ENCODE peak calls at places on chromosomes 13 and 19, in ten cellular contexts. Q is upper lobe of left lung, D is body of pancreas, F is endothelial cell of umbilical vein, X is IMR-90, Z is breast epithelium, P is Peyer's patch, A is tibial nerve, E is testis, O is vagina. H is an unnamed sample.

GRCh38 chr19:3507371-3508120 is 1.4 kb downstream of the FZR1 start:
- DNase-seq in Q (peak; percentile 77), D (peak; percentile 68), F (peak; percentile 11), X (no peak), Z (peak; percentile 51), P (no peak), A (no peak), E (peak; percentile 21), O (no peak), H (no peak)

GRCh38 chr19:32830231-32831014 is 39.1 kb downstream of the SLC7A9 start:
- DNase-seq in Q (no peak), D (no peak), F (no peak), X (peak; percentile 55), Z (no peak), P (no peak), A (no peak), E (no peak), O (no peak), H (no peak)

GRCh38 chr13:42615691-42616090 is 41.7 kb downstream of the TNFSF11 start:
- DNase-seq in Q (no peak), D (no peak), F (no peak), X (peak; percentile 18), Z (no peak), P (no peak), A (no peak), E (no peak), O (no peak), H (no peak)

GRCh38 chr13:33073338-33073737 is 57.1 kb downstream of the KL start:
- DNase-seq in Q (no peak), D (no peak), F (no peak), X (no peak), Z (no peak), P (no peak), A (no peak), E (no peak), O (no peak), H (no peak)

GRCh38 chr13:113746143-113746525 is 12.9 kb upstream of the TMEM255B start:
- DNase-seq in Q (no peak), D (no peak), F (no peak), X (no peak), Z (no peak), P (peak; percentile 66), A (no peak), E (no peak), O (no peak), H (no peak)

GRCh38 chr13:37657134-37657533 is 58.6 kb upstream of the POSTN start:
- DNase-seq in Q (no peak), D (no peak), F (peak; percentile 91), X (peak; percentile 71), Z (no peak), P (no peak), A (no peak), E (no peak), O (no peak), H (no peak)

GRCh38 chr13:73772449-73773186 is 361.6 kb downstream of the KLF12 start:
- DNase-seq in Q (no peak), D (no peak), F (no peak), X (no peak), Z (no peak), P (no peak), A (no peak), E (no peak), O (no peak), H (no peak)

GRCh38 chr13:65913173-65913572 is 1317.0 kb downstream of the PCDH9 start:
- DNase-seq in Q (no peak), D (no peak), F (peak; percentile 94), X (peak; percentile 86), Z (no peak), P (no peak), A (no peak), E (no peak), O (no peak), H (no peak)

GRCh38 chr13:106349080-106349841 is 186.2 kb downstream of the EFNB2 start:
- DNase-seq in Q (peak; percentile 56), D (peak; percentile 35), F (peak; percentile 99), X (peak; percentile 34), Z (no peak), P (peak; percentile 67), A (no peak), E (peak; percentile 28), O (no peak), H (no peak)

GRCh38 chr13:51819544-51819943 is 15.6 kb upstream of the DHRS12 start:
- DNase-seq in Q (no peak), D (no peak), F (no peak), X (no peak), Z (no peak), P (no peak), A (no peak), E (no peak), O (no peak), H (peak; percentile 44)
- H3K27ac ChIP-seq in Q (no peak overlapping the region), D (no peak overlapping the region), F (no peak overlapping the region), X (no peak overlapping the region), Z (no peak overlapping the region), P (no peak overlapping the region), A (no peak overlapping the region), E (no peak overlapping the region), O (no peak overlapping the region), H (no peak overlapping the region)

GRCh38 chr19:53875602-53876340 is 6.2 kb upstream of the PRKCG start:
- DNase-seq in Q (no peak), D (no peak), F (no peak), X (no peak), Z (no peak), P (no peak), A (no peak), E (no peak), O (no peak), H (no peak)

GRCh38 chr19:53878786-53879144 is 3.2 kb upstream of the PRKCG start:
- DNase-seq in Q (no peak), D (no peak), F (peak; percentile 31), X (no peak), Z (no peak), P (no peak), A (no peak), E (no peak), O (no peak), H (no peak)

GRCh38 chr19:53876651-53877224 is 5.3 kb upstream of the PRKCG start:
- DNase-seq in Q (no peak), D (no peak), F (no peak), X (no peak), Z (no peak), P (no peak), A (no peak), E (no peak), O (no peak), H (no peak)

GRCh38 chr19:53879145-53880037 is 2.6 kb upstream of the PRKCG start:
- DNase-seq in Q (peak; percentile 98), D (peak; percentile 92), F (peak; percentile 91), X (peak; percentile 83), Z (peak; percentile 83), P (peak; percentile 88), A (peak; percentile 87), E (peak; percentile 95), O (peak; percentile 92), H (peak; percentile 96)

GRCh38 chr19:53877361-53877766 is 4.6 kb upstream of the PRKCG start:
- DNase-seq in Q (no peak), D (no peak), F (no peak), X (no peak), Z (no peak), P (no peak), A (no peak), E (no peak), O (no peak), H (no peak)
- TF ChIP-seq POLR2A in Q (no peak), D (no peak), F (no peak), X (peak; percentile 78), Z (no peak), P (no peak), A (no peak), E (no peak), O (no peak), H (no peak)

GRCh38 chr19:18461471-18461870 is 23.5 kb upstream of the ISYNA1 start:
- DNase-seq in Q (peak; percentile 76), D (no peak), F (no peak), X (no peak), Z (no peak), P (no peak), A (no peak), E (no peak), O (no peak), H (peak; percentile 73)

GRCh38 chr19:18457478-18458331 is 19.8 kb upstream of the ISYNA1 start:
- DNase-seq in Q (peak; percentile 33), D (no peak), F (no peak), X (no peak), Z (no peak), P (no peak), A (no peak), E (no peak), O (no peak), H (peak; percentile 63)

GRCh38 chr19:18464646-18465045 is 26.7 kb upstream of the ISYNA1 start:
- DNase-seq in Q (no peak), D (peak; percentile 87), F (peak; percentile 59), X (peak; percentile 97), Z (peak; percentile 77), P (no peak), A (peak; percentile 76), E (peak; percentile 92), O (peak; percentile 96), H (peak; percentile 98)

GRCh38 chr19:18460313-18460712 is 22.4 kb upstream of the ISYNA1 start:
- DNase-seq in Q (no peak), D (peak; percentile 55), F (no peak), X (peak; percentile 86), Z (no peak), P (no peak), A (peak; percentile 60), E (peak; percentile 59), O (no peak), H (peak; percentile 94)

GRCh38 chr19:18460900-18461299 is 23.0 kb upstream of the ISYNA1 start:
- DNase-seq in Q (no peak), D (no peak), F (no peak), X (no peak), Z (no peak), P (no peak), A (no peak), E (no peak), O (no peak), H (peak; percentile 76)
- H3K27ac ChIP-seq in Q (peak overlapping the region; percentile 70), D (peak overlapping the region; percentile 80), F (no peak overlapping the region), X (peak overlapping the region; percentile 64), Z (peak overlapping the region; percentile 95), P (peak overlapping the region; percentile 59), A (peak overlapping the region; percentile 86), E (peak overlapping the region; percentile 7), O (peak overlapping the region; percentile 76), H (peak overlapping the region; percentile 85)

GRCh38 chr19:10132848-10133350 is 13.2 kb upstream of the EIF3G start:
- DNase-seq in Q (no peak), D (no peak), F (no peak), X (no peak), Z (no peak), P (no peak), A (no peak), E (no peak), O (no peak), H (no peak)

GRCh38 chr19:10136936-10137335 is 17.2 kb upstream of the EIF3G start:
- DNase-seq in Q (peak; percentile 64), D (no peak), F (no peak), X (no peak), Z (no peak), P (no peak), A (no peak), E (no peak), O (no peak), H (no peak)

GRCh38 chr19:10137751-10138682 is 18.3 kb upstream of the EIF3G start:
- DNase-seq in Q (peak; percentile 61), D (no peak), F (no peak), X (no peak), Z (no peak), P (no peak), A (no peak), E (no peak), O (no peak), H (no peak)

GRCh38 chr19:10134040-10134439 is 14.3 kb upstream of the EIF3G start:
- DNase-seq in Q (peak; percentile 72), D (no peak), F (no peak), X (no peak), Z (no peak), P (no peak), A (no peak), E (no peak), O (no peak), H (no peak)

GRCh38 chr19:10135551-10136334 is 16.0 kb upstream of the EIF3G start:
- DNase-seq in Q (peak; percentile 90), D (no peak), F (no peak), X (no peak), Z (peak; percentile 68), P (no peak), A (no peak), E (no peak), O (no peak), H (no peak)
- TF ChIP-seq POLR2A in Q (no peak), D (no peak), F (no peak), X (no peak), Z (no peak), P (no peak), A (no peak), E (no peak), O (no peak), H (no peak)